ENCODE peak calls at places on chromosomes 16 and 17, in nine cellular contexts. V is fibroblast of the aortic adventitia, A is cardiac fibroblast, K is esophagus squamous epithelium, I is endodermal cell, R is mesendoderm, M is prostate gland, O is lower leg skin, D is kidney epithelial cell. T is an unnamed sample.

GRCh38 chr16:48271728-48272127 is 24.4 kb upstream of the ABCC11 start:
- DNase-seq in A (peak; percentile 25), O (no peak), I (no peak), R (no peak), K (no peak), D (no peak), M (no peak), V (peak; percentile 76), T (no peak)

GRCh38 chr17:75457047-75457654 is 716 bp downstream of the TMEM94 start:
- DNase-seq in R (peak; percentile 83), V (peak; percentile 54), O (no peak), I (peak; percentile 89), M (no peak), K (no peak), D (no peak), A (peak; percentile 54), T (peak; percentile 53)

GRCh38 chr16:50839920-50840729 is 98.2 kb downstream of the CYLD start:
- DNase-seq in I (peak; percentile 58), R (peak; percentile 47), O (peak; percentile 61), V (no peak), D (no peak), K (no peak), A (no peak), M (no peak), T (no peak)

GRCh38 chr16:56591377-56592060 is 2.2 kb downstream of the MT3 start:
- DNase-seq in K (no peak), D (no peak), V (no peak), A (no peak), I (no peak), M (no peak), O (peak; percentile 64), R (no peak), T (no peak)

GRCh38 chr17:32142857-32143524 is 689 bp downstream of the RHOT1 start:
- DNase-seq in K (no peak), D (no peak), A (peak; percentile 78), V (peak; percentile 69), M (peak; percentile 47), R (peak; percentile 86), I (peak; percentile 96), O (peak; percentile 89), T (peak; percentile 63)

GRCh38 chr17:79623786-79624657 is 13.2 kb upstream of the RBFOX3 start:
- DNase-seq in A (no peak), O (peak; percentile 64), M (no peak), R (no peak), K (no peak), I (peak; percentile 45), D (no peak), V (no peak), T (no peak)

GRCh38 chr16:1749152-1750117 is 21.9 kb downstream of the NME3 start:
- DNase-seq in A (no peak), V (no peak), D (no peak), M (no peak), K (no peak), O (no peak), I (no peak), R (no peak), T (peak; percentile 52)

GRCh38 chr17:33580215-33580614 is 287.1 kb upstream of the ASIC2 start:
- DNase-seq in R (no peak), D (no peak), M (no peak), V (no peak), O (peak; percentile 34), K (no peak), I (no peak), A (no peak), T (no peak)

GRCh38 chr16:89443727-89444084 is 46.7 kb downstream of the ANKRD11 start:
- DNase-seq in V (no peak), K (no peak), R (no peak), D (no peak), O (no peak), A (no peak), M (peak; percentile 58), I (no peak), T (no peak)

GRCh38 chr17:66786101-66786500 is 48.8 kb upstream of the CACNG5 start:
- DNase-seq in I (peak; percentile 45), V (no peak), A (no peak), K (no peak), R (no peak), D (no peak), M (no peak), O (no peak), T (no peak)

GRCh38 chr17:17849863-17850373 is 13.1 kb upstream of the SREBF1 start:
- DNase-seq in I (peak; percentile 87), A (peak; percentile 74), O (no peak), D (no peak), R (peak; percentile 75), V (peak; percentile 51), K (no peak), M (no peak), T (peak; percentile 67)

GRCh38 chr17:10171581-10171981 is 26.8 kb downstream of the GAS7 start:
- DNase-seq in M (no peak), I (no peak), R (peak; percentile 78), A (peak; percentile 71), K (no peak), V (peak; percentile 36), O (no peak), D (no peak), T (peak; percentile 22)

GRCh38 chr16:2775317-2775716 is 1.8 kb downstream of the ELOB start:
- DNase-seq in O (no peak), I (no peak), A (no peak), V (no peak), K (no peak), R (no peak), D (no peak), M (no peak), T (no peak)
- H3K4me3 ChIP-seq in O (no peak overlapping the region), I (peak overlapping the region; percentile 99), A (no peak overlapping the region), V (peak overlapping the region; percentile 25), K (no peak overlapping the region), R (no peak overlapping the region), D (no peak overlapping the region), M (no peak overlapping the region), T (peak overlapping the region; percentile 70)

GRCh38 chr16:2971985-2972784 is 3.0 kb downstream of the PAQR4 start:
- DNase-seq in K (no peak), I (no peak), R (no peak), V (no peak), M (no peak), D (no peak), A (no peak), O (no peak), T (no peak)
- H3K4me3 ChIP-seq in K (no peak overlapping the region), I (no peak overlapping the region), R (no peak overlapping the region), V (no peak overlapping the region), M (no peak overlapping the region), D (no peak overlapping the region), A (no peak overlapping the region), O (no peak overlapping the region), T (no peak overlapping the region)

GRCh38 chr17:283911-284675 is 68.5 kb downstream of the RPH3AL start:
- DNase-seq in K (no peak), R (no peak), A (no peak), M (no peak), D (no peak), V (no peak), I (no peak), O (peak; percentile 79), T (no peak)
- H3K4me3 ChIP-seq in K (no peak overlapping the region), R (no peak overlapping the region), A (no peak overlapping the region), M (no peak overlapping the region), D (no peak overlapping the region), V (no peak overlapping the region), I (no peak overlapping the region), O (no peak overlapping the region), T (no peak overlapping the region)

DNA sequence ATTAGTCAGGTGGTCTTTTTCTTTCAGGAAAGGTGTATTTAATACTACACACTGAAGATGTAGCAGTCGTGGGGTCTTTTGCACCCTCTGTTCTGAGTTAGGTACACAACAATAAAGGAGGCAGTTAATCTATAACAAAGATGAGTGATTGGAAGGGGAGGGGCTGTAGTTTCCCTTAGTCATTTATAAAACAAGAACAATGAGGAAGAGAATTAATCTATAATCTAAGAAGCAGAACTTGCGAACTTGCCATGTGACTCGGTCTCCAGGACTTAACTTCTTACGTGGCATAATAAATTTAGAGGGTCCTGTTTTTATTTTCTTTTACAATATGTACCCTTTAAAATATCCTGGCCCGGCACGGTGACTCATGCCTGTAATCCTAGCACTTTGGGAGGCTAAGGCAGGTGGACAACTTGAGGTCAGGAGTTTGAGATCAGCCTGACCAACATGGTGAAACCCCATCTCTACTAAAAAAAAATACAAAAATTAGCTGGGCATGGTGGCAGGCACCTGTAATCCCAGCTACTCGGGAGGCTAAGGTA is 8.6 kb upstream of the APPBP2 start:
- DNase-seq in K (no peak), I (peak; percentile 6), O (no peak), V (no peak), M (no peak), D (peak; percentile 41), R (no peak), A (no peak), T (no peak)
- H3K4me3 ChIP-seq in K (no peak overlapping the region), I (no peak overlapping the region), O (no peak overlapping the region), V (no peak overlapping the region), M (no peak overlapping the region), D (no peak overlapping the region), R (no peak overlapping the region), A (no peak overlapping the region), T (no peak overlapping the region)

DNA sequence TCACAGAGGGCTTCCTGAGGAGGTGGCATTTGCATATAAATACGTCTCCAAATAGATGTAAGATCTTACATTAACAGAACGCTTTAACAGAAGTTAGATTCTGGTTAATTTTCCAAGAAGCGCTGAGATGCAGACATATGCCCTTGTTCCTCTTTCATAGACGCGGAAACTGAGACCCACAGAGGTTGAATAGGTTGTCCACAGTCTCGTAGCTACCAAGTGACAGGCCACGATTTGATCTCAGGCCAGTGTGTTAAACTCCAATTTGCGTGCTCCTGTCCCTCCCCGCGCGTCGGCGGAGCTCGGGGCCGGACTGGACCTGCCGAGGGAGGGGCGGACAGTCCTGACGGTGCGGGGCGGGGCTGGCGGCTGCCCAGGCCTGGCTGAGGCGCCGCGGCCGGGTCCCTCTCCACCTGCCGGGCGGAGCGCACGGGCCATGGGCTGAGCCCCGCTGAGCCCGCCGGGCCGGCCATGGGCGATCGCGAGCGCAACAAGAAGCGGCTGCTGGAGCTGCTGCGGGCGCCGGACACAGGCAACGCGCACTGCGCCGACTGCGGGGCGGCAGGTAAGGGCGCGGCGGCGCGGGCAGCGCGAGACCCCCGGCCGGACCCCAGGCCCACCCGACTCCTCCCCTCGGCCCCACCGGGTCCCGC is at the start of gene ADAP2:
- DNase-seq in D (no peak), R (peak; percentile 20), O (peak; percentile 89), I (peak; percentile 88), A (no peak), M (peak; percentile 43), V (no peak), K (no peak), T (no peak)
- H3K4me3 ChIP-seq in D (peak within 1 kb of the TSS; percentile 34), R (no peak within 1 kb of the TSS), O (peak within 1 kb of the TSS; percentile 44), I (peak within 1 kb of the TSS; percentile 66), A (peak within 1 kb of the TSS; percentile 30), M (peak within 1 kb of the TSS; percentile 31), V (peak within 1 kb of the TSS; percentile 42), K (peak within 1 kb of the TSS; percentile 48), T (no peak within 1 kb of the TSS)

DNA sequence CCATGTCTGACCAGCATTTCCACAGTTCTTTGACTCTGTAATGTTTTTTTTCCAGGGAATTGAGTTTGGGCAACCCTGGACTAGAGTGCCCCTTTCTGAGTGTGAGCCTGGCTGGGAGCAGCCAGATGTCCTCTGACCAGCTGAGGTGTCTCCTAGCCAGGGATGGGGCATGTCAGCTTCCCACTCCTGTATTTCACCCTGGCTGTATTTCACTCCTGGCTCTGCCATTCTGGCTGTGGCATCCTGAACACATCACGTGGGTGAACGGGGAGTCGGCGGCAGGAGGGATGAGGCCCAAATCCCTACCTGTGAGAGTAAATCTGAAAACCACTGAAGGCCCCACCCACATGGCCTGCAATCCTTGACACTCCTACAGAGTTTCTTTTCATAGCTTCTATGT is 31.3 kb downstream of the KDM8 start:
- DNase-seq in I (no peak), R (no peak), M (no peak), A (no peak), D (no peak), O (no peak), V (no peak), K (no peak), T (no peak)
- H3K4me3 ChIP-seq in I (no peak overlapping the region), R (no peak overlapping the region), M (no peak overlapping the region), A (no peak overlapping the region), D (no peak overlapping the region), O (no peak overlapping the region), V (no peak overlapping the region), K (no peak overlapping the region), T (no peak overlapping the region)

T was measured in fibroblast of mammary gland.